ENCODE peak calls at places on chromosomes 13 and 19, in eight cellular contexts. One of them, this sample, is unnamed.

GRCh38 chr19:22144394-22144793 is 52.4 kb downstream of the ZNF676 start:
- DNase-seq in BE2C: peak
- DNase-seq in NB4: peak
- DNase-seq in omental fat pad: no peak
- DNase-seq in spleen: no peak
- DNase-seq in upper lobe of right lung: no peak
- DNase-seq in activated B cell treated with CpG ODN at 0.5 μM for 24 hours: no peak
- DNase-seq in neural crest cell: no peak
- DNase-seq in this sample: no peak

GRCh38 chr19:7869453-7869909 is 4.7 kb downstream of the PRR36 start:
- DNase-seq in spleen: peak
- DNase-seq in NB4: peak
- DNase-seq in activated B cell treated with CpG ODN at 0.5 μM for 24 hours: peak
- DNase-seq in upper lobe of right lung: peak
- DNase-seq in BE2C: no peak
- DNase-seq in omental fat pad: no peak
- DNase-seq in neural crest cell: peak
- DNase-seq in this sample: peak

GRCh38 chr13:111513766-111514611 is 193.5 kb downstream of the TEX29 start:
- DNase-seq in spleen: peak
- DNase-seq in neural crest cell: no peak
- DNase-seq in activated B cell treated with CpG ODN at 0.5 μM for 24 hours: no peak
- DNase-seq in omental fat pad: no peak
- DNase-seq in upper lobe of right lung: no peak
- DNase-seq in NB4: no peak
- DNase-seq in BE2C: no peak
- DNase-seq in this sample: no peak

GRCh38 chr13:106036870-106037269 is 498.6 kb downstream of the EFNB2 start:
- DNase-seq in activated B cell treated with CpG ODN at 0.5 μM for 24 hours: no peak
- DNase-seq in upper lobe of right lung: no peak
- DNase-seq in neural crest cell: no peak
- DNase-seq in spleen: no peak
- DNase-seq in omental fat pad: no peak
- DNase-seq in NB4: peak
- DNase-seq in BE2C: peak
- DNase-seq in this sample: no peak

GRCh38 chr19:41591951-41592562 is 16.1 kb downstream of the CEACAM21 start:
- DNase-seq in spleen: peak
- DNase-seq in BE2C: no peak
- DNase-seq in omental fat pad: no peak
- DNase-seq in activated B cell treated with CpG ODN at 0.5 μM for 24 hours: no peak
- DNase-seq in neural crest cell: no peak
- DNase-seq in upper lobe of right lung: no peak
- DNase-seq in NB4: no peak
- DNase-seq in this sample: no peak

GRCh38 chr13:49690990-49691886 is at the start of gene EBPL:
- DNase-seq in spleen: peak
- DNase-seq in upper lobe of right lung: peak
- DNase-seq in omental fat pad: peak
- DNase-seq in NB4: peak
- DNase-seq in BE2C: peak
- DNase-seq in activated B cell treated with CpG ODN at 0.5 μM for 24 hours: peak
- DNase-seq in neural crest cell: peak
- DNase-seq in this sample: peak

GRCh38 chr19:32498641-32499200 is 82.3 kb upstream of the PDCD5 start:
- DNase-seq in omental fat pad: no peak
- DNase-seq in NB4: peak
- DNase-seq in upper lobe of right lung: no peak
- DNase-seq in activated B cell treated with CpG ODN at 0.5 μM for 24 hours: no peak
- DNase-seq in spleen: no peak
- DNase-seq in BE2C: no peak
- DNase-seq in neural crest cell: no peak
- DNase-seq in this sample: no peak

GRCh38 chr13:95676100-95676774 is 702 bp upstream of the DNAJC3 start:
- DNase-seq in upper lobe of right lung: peak
- DNase-seq in spleen: peak
- DNase-seq in NB4: peak
- DNase-seq in activated B cell treated with CpG ODN at 0.5 μM for 24 hours: no peak
- DNase-seq in omental fat pad: peak
- DNase-seq in BE2C: no peak
- DNase-seq in neural crest cell: peak
- DNase-seq in this sample: peak

GRCh38 chr19:8396563-8397203 is 6.5 kb downstream of the RAB11B start:
- DNase-seq in spleen: peak
- DNase-seq in BE2C: peak
- DNase-seq in neural crest cell: peak
- DNase-seq in activated B cell treated with CpG ODN at 0.5 μM for 24 hours: peak
- DNase-seq in NB4: peak
- DNase-seq in omental fat pad: no peak
- DNase-seq in upper lobe of right lung: peak
- DNase-seq in this sample: peak

DNA sequence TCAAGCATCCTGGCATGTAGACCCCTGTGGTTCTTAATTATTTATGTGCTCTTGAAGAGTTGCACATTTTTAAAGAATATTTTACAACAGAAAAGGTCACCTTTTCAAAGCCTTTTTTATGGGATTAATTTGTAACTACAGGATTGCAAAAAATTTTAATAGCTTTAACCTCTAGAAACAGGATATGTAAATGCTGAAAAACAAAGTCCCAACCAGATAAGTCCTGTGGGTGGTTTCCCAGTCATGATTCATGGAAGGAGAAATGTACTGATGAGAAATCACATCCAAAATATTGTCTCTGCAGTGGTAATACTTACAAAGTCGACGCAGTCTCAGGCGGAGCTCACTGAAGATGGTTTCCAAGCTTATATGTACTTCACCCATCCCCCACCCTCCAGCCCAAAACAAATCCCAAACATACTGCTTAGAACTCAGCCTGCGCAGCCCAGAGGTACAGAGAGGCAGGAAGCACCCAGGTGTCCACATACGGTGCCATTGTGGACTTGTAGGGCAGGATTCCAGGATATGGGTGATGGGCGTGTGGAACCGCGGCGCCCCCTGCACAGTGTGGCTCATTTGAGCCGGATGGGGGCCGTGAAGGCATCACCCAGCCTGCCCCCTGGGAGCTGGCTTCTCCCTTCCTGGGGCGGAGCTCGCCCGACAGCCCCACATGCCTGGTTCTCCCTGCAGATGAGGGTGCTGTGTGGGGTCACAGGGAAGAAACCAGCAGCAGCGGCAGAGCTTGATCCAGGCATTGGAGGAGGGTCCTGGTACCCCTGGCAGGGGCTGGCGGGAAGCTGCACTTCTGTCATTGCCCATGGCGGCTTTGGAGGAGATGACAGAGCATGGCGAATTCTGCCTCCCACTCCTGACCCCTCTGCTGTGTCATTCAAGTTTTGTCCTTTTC is 101.2 kb downstream of the ATP11A start:
- DNase-seq in omental fat pad: no peak
- DNase-seq in BE2C: no peak
- DNase-seq in spleen: no peak
- DNase-seq in activated B cell treated with CpG ODN at 0.5 μM for 24 hours: no peak
- DNase-seq in upper lobe of right lung: no peak
- DNase-seq in NB4: no peak
- DNase-seq in neural crest cell: no peak
- DNase-seq in this sample: no peak
- TF ChIP-seq CTCF in omental fat pad: no peak
- TF ChIP-seq CTCF in BE2C: no peak
- TF ChIP-seq CTCF in spleen: no peak
- TF ChIP-seq CTCF in activated B cell treated with CpG ODN at 0.5 μM for 24 hours: no peak
- TF ChIP-seq CTCF in upper lobe of right lung: no peak
- TF ChIP-seq CTCF in NB4: no peak
- TF ChIP-seq CTCF in neural crest cell: no peak
- TF ChIP-seq CTCF in this sample: no peak

GRCh38 chr19:11291415-11291814 is 4.5 kb upstream of the TSPAN16 start:
- DNase-seq in BE2C: no peak
- DNase-seq in neural crest cell: no peak
- DNase-seq in activated B cell treated with CpG ODN at 0.5 μM for 24 hours: no peak
- DNase-seq in upper lobe of right lung: no peak
- DNase-seq in spleen: no peak
- DNase-seq in omental fat pad: no peak
- DNase-seq in NB4: no peak
- DNase-seq in this sample: no peak

GRCh38 chr19:11291991-11292390 is 4.0 kb upstream of the TSPAN16 start:
- DNase-seq in spleen: no peak
- DNase-seq in activated B cell treated with CpG ODN at 0.5 μM for 24 hours: no peak
- DNase-seq in upper lobe of right lung: no peak
- DNase-seq in omental fat pad: no peak
- DNase-seq in NB4: no peak
- DNase-seq in BE2C: no peak
- DNase-seq in neural crest cell: no peak
- DNase-seq in this sample: no peak

GRCh38 chr19:11286312-11286974 is 9.5 kb upstream of the TSPAN16 start:
- DNase-seq in neural crest cell: no peak
- DNase-seq in NB4: peak
- DNase-seq in omental fat pad: no peak
- DNase-seq in activated B cell treated with CpG ODN at 0.5 μM for 24 hours: no peak
- DNase-seq in BE2C: no peak
- DNase-seq in upper lobe of right lung: no peak
- DNase-seq in spleen: no peak
- DNase-seq in this sample: no peak

GRCh38 chr19:11284535-11284934 is 11.4 kb upstream of the TSPAN16 start:
- DNase-seq in NB4: no peak
- DNase-seq in BE2C: no peak
- DNase-seq in activated B cell treated with CpG ODN at 0.5 μM for 24 hours: no peak
- DNase-seq in neural crest cell: no peak
- DNase-seq in omental fat pad: no peak
- DNase-seq in spleen: no peak
- DNase-seq in upper lobe of right lung: no peak
- DNase-seq in this sample: no peak

DNA sequence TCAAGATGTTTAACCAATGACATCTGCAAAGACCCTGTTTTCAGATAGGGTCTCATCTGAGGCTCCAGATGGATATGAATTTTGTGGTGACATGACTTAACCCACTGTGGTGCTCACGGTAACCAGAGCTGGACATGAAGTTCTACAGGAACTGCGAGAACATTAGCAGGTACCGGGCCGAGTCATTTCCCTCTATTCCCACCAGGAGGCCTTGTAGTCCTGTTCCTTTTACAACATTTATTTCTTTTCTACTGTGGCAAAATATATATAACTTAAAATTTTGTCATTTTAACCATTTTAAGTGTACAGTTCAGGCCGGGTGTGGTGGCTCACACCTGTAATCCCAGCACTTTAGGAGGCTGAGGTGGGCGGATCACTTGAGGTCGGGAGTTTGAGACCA is 7.6 kb upstream of the TSPAN16 start:
- DNase-seq in upper lobe of right lung: no peak
- DNase-seq in neural crest cell: no peak
- DNase-seq in BE2C: no peak
- DNase-seq in omental fat pad: no peak
- DNase-seq in NB4: peak
- DNase-seq in spleen: no peak
- DNase-seq in activated B cell treated with CpG ODN at 0.5 μM for 24 hours: no peak
- DNase-seq in this sample: no peak
- TF ChIP-seq CTCF in upper lobe of right lung: peak
- TF ChIP-seq CTCF in neural crest cell: peak
- TF ChIP-seq CTCF in BE2C: peak
- TF ChIP-seq CTCF in omental fat pad: no peak
- TF ChIP-seq CTCF in NB4: peak
- TF ChIP-seq CTCF in spleen: no peak
- TF ChIP-seq CTCF in activated B cell treated with CpG ODN at 0.5 μM for 24 hours: no peak
- TF ChIP-seq CTCF in this sample: peak

GRCh38 chr13:113949546-113949945 is 24.3 kb downstream of the C13orf46 start:
- DNase-seq in upper lobe of right lung: no peak
- DNase-seq in activated B cell treated with CpG ODN at 0.5 μM for 24 hours: no peak
- DNase-seq in BE2C: peak
- DNase-seq in omental fat pad: no peak
- DNase-seq in spleen: peak
- DNase-seq in NB4: no peak
- DNase-seq in neural crest cell: no peak
- DNase-seq in this sample: no peak

GRCh38 chr13:113948034-113948742 is 25.7 kb downstream of the C13orf46 start:
- DNase-seq in activated B cell treated with CpG ODN at 0.5 μM for 24 hours: no peak
- DNase-seq in BE2C: no peak
- DNase-seq in upper lobe of right lung: no peak
- DNase-seq in spleen: peak
- DNase-seq in neural crest cell: no peak
- DNase-seq in omental fat pad: no peak
- DNase-seq in NB4: peak
- DNase-seq in this sample: no peak

GRCh38 chr13:113945857-113946408 is 27.9 kb downstream of the C13orf46 start:
- DNase-seq in omental fat pad: no peak
- DNase-seq in spleen: peak
- DNase-seq in upper lobe of right lung: no peak
- DNase-seq in neural crest cell: no peak
- DNase-seq in NB4: no peak
- DNase-seq in activated B cell treated with CpG ODN at 0.5 μM for 24 hours: no peak
- DNase-seq in BE2C: no peak
- DNase-seq in this sample: no peak

GRCh38 chr13:113946409-113947181 is 27.3 kb downstream of the C13orf46 start:
- DNase-seq in neural crest cell: no peak
- DNase-seq in NB4: no peak
- DNase-seq in BE2C: no peak
- DNase-seq in omental fat pad: no peak
- DNase-seq in spleen: peak
- DNase-seq in upper lobe of right lung: no peak
- DNase-seq in activated B cell treated with CpG ODN at 0.5 μM for 24 hours: no peak
- DNase-seq in this sample: no peak

GRCh38 chr13:113947321-113948033 is 26.4 kb downstream of the C13orf46 start:
- DNase-seq in spleen: peak
- DNase-seq in activated B cell treated with CpG ODN at 0.5 μM for 24 hours: no peak
- DNase-seq in omental fat pad: no peak
- DNase-seq in neural crest cell: no peak
- DNase-seq in NB4: no peak
- DNase-seq in BE2C: no peak
- DNase-seq in upper lobe of right lung: no peak
- DNase-seq in this sample: no peak
- TF ChIP-seq CTCF in spleen: no peak
- TF ChIP-seq CTCF in activated B cell treated with CpG ODN at 0.5 μM for 24 hours: no peak
- TF ChIP-seq CTCF in omental fat pad: no peak
- TF ChIP-seq CTCF in neural crest cell: peak
- TF ChIP-seq CTCF in NB4: no peak
- TF ChIP-seq CTCF in BE2C: peak
- TF ChIP-seq CTCF in upper lobe of right lung: peak
- TF ChIP-seq CTCF in this sample: no peak

DNA sequence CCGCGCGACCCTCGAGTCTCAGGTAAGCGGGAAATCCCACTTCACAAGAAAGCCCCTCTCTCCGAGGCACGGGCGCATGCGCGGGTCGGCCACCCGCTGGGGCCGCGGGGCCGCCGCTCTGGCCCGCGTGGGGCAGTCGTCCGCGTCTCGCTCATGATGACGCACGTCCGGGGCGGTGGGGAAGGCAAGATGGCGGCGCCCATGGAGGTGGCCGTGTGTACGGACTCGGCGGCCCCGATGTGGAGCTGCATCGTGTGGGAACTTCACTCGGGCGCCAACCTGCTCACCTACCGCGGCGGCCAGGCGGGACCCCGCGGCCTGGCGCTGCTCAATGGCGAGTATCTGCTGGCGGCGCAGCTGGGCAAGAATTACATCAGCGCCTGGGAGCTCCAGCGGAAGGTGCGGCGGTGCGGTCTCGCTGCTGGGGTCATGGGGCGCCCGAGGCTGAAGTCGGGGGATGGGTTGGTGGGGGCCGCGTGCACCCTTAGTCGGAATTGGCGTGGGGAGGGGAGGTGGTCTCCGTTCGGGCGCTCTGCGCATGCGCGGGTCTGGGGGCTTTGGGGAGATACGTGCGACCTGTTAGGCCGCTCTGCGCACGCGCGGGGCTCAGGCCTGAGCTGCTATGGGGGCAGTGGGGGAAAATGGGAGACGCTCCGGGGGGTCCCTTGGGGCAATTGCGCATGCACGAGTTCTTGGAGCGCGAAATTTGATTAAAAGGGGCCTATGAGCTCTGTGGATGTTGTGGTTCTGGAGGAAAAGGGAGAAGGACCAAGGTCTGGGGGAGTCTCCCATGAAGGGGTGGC is at the start of gene WDR18:
- DNase-seq in NB4: peak
- DNase-seq in spleen: peak
- DNase-seq in activated B cell treated with CpG ODN at 0.5 μM for 24 hours: peak
- DNase-seq in upper lobe of right lung: peak
- DNase-seq in omental fat pad: peak
- DNase-seq in BE2C: peak
- DNase-seq in neural crest cell: peak
- DNase-seq in this sample: peak
- TF ChIP-seq CTCF in NB4: no peak
- TF ChIP-seq CTCF in spleen: peak
- TF ChIP-seq CTCF in activated B cell treated with CpG ODN at 0.5 μM for 24 hours: no peak
- TF ChIP-seq CTCF in upper lobe of right lung: peak
- TF ChIP-seq CTCF in omental fat pad: peak
- TF ChIP-seq CTCF in BE2C: no peak
- TF ChIP-seq CTCF in neural crest cell: no peak
- TF ChIP-seq CTCF in this sample: peak

This sample was measured in mesothelial cell of epicardium.